ENCODE peak calls at places on chromosomes 6 and 20, in six cellular contexts. One of them, this sample, is unnamed.

GRCh38 chr20:47576516-47577033 is 74.9 kb downstream of the NCOA3 start:
- DNase-seq in WERI-Rb-1: no peak
- DNase-seq in neural progenitor cell: peak; percentile 32
- DNase-seq in pancreas: no peak
- DNase-seq in lung: peak; percentile 62
- DNase-seq in astrocyte of the cerebellum: peak; percentile 72
- DNase-seq in this sample: no peak

GRCh38 chr20:53660947-53661381 is 67.3 kb upstream of the ZNF217 start:
- DNase-seq in pancreas: no peak
- DNase-seq in lung: no peak
- DNase-seq in astrocyte of the cerebellum: no peak
- DNase-seq in neural progenitor cell: no peak
- DNase-seq in WERI-Rb-1: no peak
- DNase-seq in this sample: peak; percentile 27

GRCh38 chr6:89818977-89819335 is 638 bp downstream of the MDN1 start:
- DNase-seq in WERI-Rb-1: no peak
- DNase-seq in astrocyte of the cerebellum: no peak
- DNase-seq in neural progenitor cell: peak; percentile 55
- DNase-seq in lung: peak; percentile 34
- DNase-seq in pancreas: no peak
- DNase-seq in this sample: peak; percentile 41

GRCh38 chr6:79634491-79634890 is 3.4 kb downstream of the SH3BGRL2 start:
- DNase-seq in pancreas: no peak
- DNase-seq in neural progenitor cell: no peak
- DNase-seq in astrocyte of the cerebellum: no peak
- DNase-seq in WERI-Rb-1: no peak
- DNase-seq in lung: no peak
- DNase-seq in this sample: no peak

GRCh38 chr6:125667326-125667725 is 82.1 kb upstream of the HEY2 start:
- DNase-seq in astrocyte of the cerebellum: no peak
- DNase-seq in lung: no peak
- DNase-seq in neural progenitor cell: no peak
- DNase-seq in pancreas: no peak
- DNase-seq in WERI-Rb-1: no peak
- DNase-seq in this sample: no peak

GRCh38 chr6:16333580-16333979 is 95.2 kb downstream of the GMPR start:
- DNase-seq in lung: no peak
- DNase-seq in pancreas: no peak
- DNase-seq in astrocyte of the cerebellum: no peak
- DNase-seq in WERI-Rb-1: no peak
- DNase-seq in neural progenitor cell: no peak
- DNase-seq in this sample: no peak

GRCh38 chr6:52942221-52942620 is 32.7 kb upstream of the GSTA3 start:
- DNase-seq in WERI-Rb-1: no peak
- DNase-seq in pancreas: no peak
- DNase-seq in neural progenitor cell: no peak
- DNase-seq in lung: no peak
- DNase-seq in astrocyte of the cerebellum: no peak
- DNase-seq in this sample: no peak

GRCh38 chr6:42929928-42930360 is 664 bp downstream of the CNPY3 start:
- DNase-seq in pancreas: no peak
- DNase-seq in lung: peak; percentile 32
- DNase-seq in neural progenitor cell: no peak
- DNase-seq in WERI-Rb-1: no peak
- DNase-seq in astrocyte of the cerebellum: peak; percentile 12
- DNase-seq in this sample: no peak

GRCh38 chr6:106154326-106154725 is 68.2 kb downstream of the PRDM1 start:
- DNase-seq in neural progenitor cell: no peak
- DNase-seq in astrocyte of the cerebellum: no peak
- DNase-seq in WERI-Rb-1: no peak
- DNase-seq in pancreas: no peak
- DNase-seq in lung: no peak
- DNase-seq in this sample: no peak

GRCh38 chr6:132007474-132008190 is 56.5 kb upstream of the CCN2 start:
- DNase-seq in astrocyte of the cerebellum: peak; percentile 40
- DNase-seq in WERI-Rb-1: no peak
- DNase-seq in neural progenitor cell: no peak
- DNase-seq in lung: no peak
- DNase-seq in pancreas: no peak
- DNase-seq in this sample: no peak

GRCh38 chr6:34131326-34132081 is 14.4 kb downstream of the GRM4 start:
- DNase-seq in astrocyte of the cerebellum: no peak
- DNase-seq in neural progenitor cell: no peak
- DNase-seq in WERI-Rb-1: no peak
- DNase-seq in pancreas: no peak
- DNase-seq in lung: no peak
- DNase-seq in this sample: no peak

GRCh38 chr6:15519681-15520080 is 143.1 kb downstream of the DTNBP1 start:
- DNase-seq in lung: no peak
- DNase-seq in pancreas: no peak
- DNase-seq in astrocyte of the cerebellum: no peak
- DNase-seq in WERI-Rb-1: peak; percentile 5
- DNase-seq in neural progenitor cell: no peak
- DNase-seq in this sample: no peak

GRCh38 chr6:161835426-161836029 is 561.7 kb upstream of the AGPAT4 start:
- DNase-seq in pancreas: no peak
- DNase-seq in neural progenitor cell: no peak
- DNase-seq in astrocyte of the cerebellum: no peak
- DNase-seq in lung: peak; percentile 24
- DNase-seq in WERI-Rb-1: peak; percentile 38
- DNase-seq in this sample: no peak

GRCh38 chr6:83352413-83352812 is 78.4 kb downstream of the ME1 start:
- DNase-seq in lung: no peak
- DNase-seq in neural progenitor cell: no peak
- DNase-seq in astrocyte of the cerebellum: no peak
- DNase-seq in WERI-Rb-1: no peak
- DNase-seq in pancreas: no peak
- DNase-seq in this sample: no peak

GRCh38 chr6:33008944-33009861 is at the start of gene HLA-DOA:
- DNase-seq in astrocyte of the cerebellum: no peak
- DNase-seq in neural progenitor cell: peak; percentile 90
- DNase-seq in lung: no peak
- DNase-seq in WERI-Rb-1: peak; percentile 49
- DNase-seq in pancreas: no peak
- DNase-seq in this sample: peak; percentile 17

GRCh38 chr20:25233016-25233772 is 14.7 kb upstream of the PYGB start:
- DNase-seq in pancreas: peak; percentile 89
- DNase-seq in lung: peak; percentile 84
- DNase-seq in neural progenitor cell: peak; percentile 42
- DNase-seq in WERI-Rb-1: no peak
- DNase-seq in astrocyte of the cerebellum: peak; percentile 83
- DNase-seq in this sample: no peak

GRCh38 chr6:84466521-84466920 is 239.1 kb upstream of the CEP162 start:
- DNase-seq in pancreas: no peak
- DNase-seq in astrocyte of the cerebellum: peak; percentile 63
- DNase-seq in neural progenitor cell: no peak
- DNase-seq in lung: no peak
- DNase-seq in WERI-Rb-1: peak; percentile 21
- DNase-seq in this sample: no peak

GRCh38 chr20:2663887-2664719 is at the start of gene IDH3B:
- DNase-seq in astrocyte of the cerebellum: peak; percentile 80
- DNase-seq in neural progenitor cell: peak; percentile 92
- DNase-seq in pancreas: peak; percentile 95
- DNase-seq in lung: peak; percentile 93
- DNase-seq in WERI-Rb-1: peak; percentile 89
- DNase-seq in this sample: peak; percentile 90

GRCh38 chr6:18154507-18155272 is at the start of gene TPMT:
- DNase-seq in neural progenitor cell: peak; percentile 97
- DNase-seq in WERI-Rb-1: no peak
- DNase-seq in lung: no peak
- DNase-seq in pancreas: no peak
- DNase-seq in astrocyte of the cerebellum: no peak
- DNase-seq in this sample: no peak

GRCh38 chr6:109759098-109759855 is 68.2 kb downstream of the FIG4 start:
- DNase-seq in WERI-Rb-1: no peak
- DNase-seq in lung: no peak
- DNase-seq in astrocyte of the cerebellum: no peak
- DNase-seq in pancreas: no peak
- DNase-seq in neural progenitor cell: no peak
- DNase-seq in this sample: no peak

GRCh38 chr6:71383891-71384489 is 95.4 kb downstream of the OGFRL1 start:
- DNase-seq in lung: no peak
- DNase-seq in astrocyte of the cerebellum: peak; percentile 64
- DNase-seq in pancreas: no peak
- DNase-seq in neural progenitor cell: peak; percentile 44
- DNase-seq in WERI-Rb-1: no peak
- DNase-seq in this sample: no peak

GRCh38 chr20:5719861-5720401 is 30.3 kb upstream of the SHLD1 start:
- DNase-seq in lung: no peak
- DNase-seq in neural progenitor cell: no peak
- DNase-seq in astrocyte of the cerebellum: no peak
- DNase-seq in WERI-Rb-1: no peak
- DNase-seq in pancreas: no peak
- DNase-seq in this sample: no peak

GRCh38 chr6:75488026-75488425 is 5.6 kb downstream of the FILIP1 start:
- DNase-seq in pancreas: no peak
- DNase-seq in astrocyte of the cerebellum: peak; percentile 23
- DNase-seq in lung: no peak
- DNase-seq in neural progenitor cell: no peak
- DNase-seq in WERI-Rb-1: no peak
- DNase-seq in this sample: no peak

GRCh38 chr6:27890351-27891299 is 21.6 kb downstream of the OR2B2 start:
- DNase-seq in WERI-Rb-1: peak; percentile 72
- DNase-seq in pancreas: no peak
- DNase-seq in neural progenitor cell: peak; percentile 87
- DNase-seq in lung: no peak
- DNase-seq in astrocyte of the cerebellum: peak; percentile 87
- DNase-seq in this sample: peak; percentile 90

GRCh38 chr6:151822252-151823111 is 15.0 kb downstream of the ESR1 start:
- DNase-seq in WERI-Rb-1: no peak
- DNase-seq in neural progenitor cell: no peak
- DNase-seq in astrocyte of the cerebellum: no peak
- DNase-seq in pancreas: no peak
- DNase-seq in lung: no peak
- DNase-seq in this sample: no peak

GRCh38 chr6:2807342-2808090 is 34.1 kb downstream of the SERPINB1 start:
- DNase-seq in neural progenitor cell: no peak
- DNase-seq in astrocyte of the cerebellum: no peak
- DNase-seq in lung: peak; percentile 27
- DNase-seq in pancreas: no peak
- DNase-seq in WERI-Rb-1: no peak
- DNase-seq in this sample: no peak

GRCh38 chr6:159110013-159110412 is 59.2 kb upstream of the FNDC1 start:
- DNase-seq in WERI-Rb-1: peak; percentile 41
- DNase-seq in pancreas: no peak
- DNase-seq in astrocyte of the cerebellum: peak; percentile 15
- DNase-seq in neural progenitor cell: peak; percentile 63
- DNase-seq in lung: peak; percentile 47
- DNase-seq in this sample: peak; percentile 40

GRCh38 chr6:52718535-52718934 is 44.7 kb downstream of the GSTA2 start:
- DNase-seq in pancreas: no peak
- DNase-seq in neural progenitor cell: no peak
- DNase-seq in lung: no peak
- DNase-seq in astrocyte of the cerebellum: no peak
- DNase-seq in WERI-Rb-1: no peak
- DNase-seq in this sample: no peak

GRCh38 chr20:856361-856775 is 22.9 kb downstream of the FAM110A start:
- DNase-seq in pancreas: no peak
- DNase-seq in astrocyte of the cerebellum: peak; percentile 34
- DNase-seq in WERI-Rb-1: no peak
- DNase-seq in neural progenitor cell: no peak
- DNase-seq in lung: no peak
- DNase-seq in this sample: peak; percentile 48

GRCh38 chr6:143325379-143326140 is 124.9 kb downstream of the ADAT2 start:
- DNase-seq in WERI-Rb-1: no peak
- DNase-seq in lung: no peak
- DNase-seq in astrocyte of the cerebellum: no peak
- DNase-seq in neural progenitor cell: no peak
- DNase-seq in pancreas: no peak
- DNase-seq in this sample: no peak

GRCh38 chr20:31706607-31707257 is 15.9 kb downstream of the BCL2L1 start:
- DNase-seq in lung: peak; percentile 84
- DNase-seq in WERI-Rb-1: no peak
- DNase-seq in astrocyte of the cerebellum: no peak
- DNase-seq in neural progenitor cell: no peak
- DNase-seq in pancreas: no peak
- DNase-seq in this sample: no peak

GRCh38 chr20:237918-238317 is 10.9 kb downstream of the DEFB129 start:
- DNase-seq in lung: no peak
- DNase-seq in neural progenitor cell: no peak
- DNase-seq in astrocyte of the cerebellum: no peak
- DNase-seq in WERI-Rb-1: no peak
- DNase-seq in pancreas: no peak
- DNase-seq in this sample: no peak

GRCh38 chr6:157443066-157443800 is 62.2 kb downstream of the ZDHHC14 start:
- DNase-seq in WERI-Rb-1: no peak
- DNase-seq in lung: no peak
- DNase-seq in astrocyte of the cerebellum: peak; percentile 94
- DNase-seq in pancreas: no peak
- DNase-seq in neural progenitor cell: no peak
- DNase-seq in this sample: no peak

GRCh38 chr6:111260570-111261298 is 173.4 kb downstream of the SLC16A10 start:
- DNase-seq in lung: no peak
- DNase-seq in neural progenitor cell: no peak
- DNase-seq in astrocyte of the cerebellum: no peak
- DNase-seq in pancreas: no peak
- DNase-seq in WERI-Rb-1: no peak
- DNase-seq in this sample: no peak
- H3K4me3 ChIP-seq in lung: no peak overlapping the region
- H3K4me3 ChIP-seq in neural progenitor cell: no peak overlapping the region
- H3K4me3 ChIP-seq in astrocyte of the cerebellum: peak overlapping the region; percentile 67
- H3K4me3 ChIP-seq in pancreas: no peak overlapping the region
- H3K4me3 ChIP-seq in WERI-Rb-1: no peak overlapping the region
- H3K4me3 ChIP-seq in this sample: no peak overlapping the region

DNA sequence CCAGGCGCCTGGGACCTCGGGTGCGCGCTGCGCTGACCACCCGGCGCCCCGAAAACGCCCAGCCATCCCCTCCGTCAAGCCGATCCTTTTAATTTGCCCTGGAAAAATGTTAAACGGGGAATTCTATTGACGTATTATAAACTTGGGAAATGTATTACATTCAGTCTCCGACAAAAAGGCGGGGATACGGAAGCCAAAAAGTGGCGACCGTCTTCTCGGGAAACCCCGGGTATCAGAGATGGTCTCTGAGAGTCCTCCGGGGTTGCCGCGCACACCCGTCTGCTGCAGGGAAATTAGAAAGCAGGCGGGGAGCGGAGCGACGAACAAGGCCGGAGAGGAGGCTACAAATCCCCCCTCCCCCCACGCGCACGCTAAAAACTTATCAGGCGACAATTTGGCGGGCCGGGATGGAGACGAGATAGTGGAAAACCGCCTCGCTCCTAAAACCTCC is 1.5 kb downstream of the SALL4 start:
- DNase-seq in WERI-Rb-1: no peak
- DNase-seq in astrocyte of the cerebellum: no peak
- DNase-seq in neural progenitor cell: peak; percentile 56
- DNase-seq in pancreas: peak; percentile 46
- DNase-seq in lung: no peak
- DNase-seq in this sample: no peak
- H3K4me3 ChIP-seq in WERI-Rb-1: peak overlapping the region; percentile 45
- H3K4me3 ChIP-seq in astrocyte of the cerebellum: peak overlapping the region; percentile 50
- H3K4me3 ChIP-seq in neural progenitor cell: peak overlapping the region; percentile 97
- H3K4me3 ChIP-seq in pancreas: peak overlapping the region; percentile 8
- H3K4me3 ChIP-seq in lung: peak overlapping the region; percentile 22
- H3K4me3 ChIP-seq in this sample: no peak overlapping the region

GRCh38 chr6:7106215-7106751 is 1.5 kb upstream of the RREB1 start:
- DNase-seq in neural progenitor cell: peak; percentile 38
- DNase-seq in lung: no peak
- DNase-seq in astrocyte of the cerebellum: no peak
- DNase-seq in WERI-Rb-1: no peak
- DNase-seq in pancreas: no peak
- DNase-seq in this sample: no peak
- H3K4me3 ChIP-seq in neural progenitor cell: peak overlapping the region; percentile 84
- H3K4me3 ChIP-seq in lung: no peak overlapping the region
- H3K4me3 ChIP-seq in astrocyte of the cerebellum: no peak overlapping the region
- H3K4me3 ChIP-seq in WERI-Rb-1: no peak overlapping the region
- H3K4me3 ChIP-seq in pancreas: no peak overlapping the region
- H3K4me3 ChIP-seq in this sample: peak overlapping the region; percentile 82

GRCh38 chr20:41138217-41138526 is 829 bp downstream of the PLCG1 start:
- DNase-seq in neural progenitor cell: no peak
- DNase-seq in lung: no peak
- DNase-seq in astrocyte of the cerebellum: no peak
- DNase-seq in WERI-Rb-1: no peak
- DNase-seq in pancreas: no peak
- DNase-seq in this sample: no peak
- H3K4me3 ChIP-seq in neural progenitor cell: peak overlapping the region; percentile 87
- H3K4me3 ChIP-seq in lung: peak overlapping the region; percentile 95
- H3K4me3 ChIP-seq in astrocyte of the cerebellum: peak overlapping the region; percentile 75
- H3K4me3 ChIP-seq in WERI-Rb-1: peak overlapping the region; percentile 69
- H3K4me3 ChIP-seq in pancreas: peak overlapping the region; percentile 84
- H3K4me3 ChIP-seq in this sample: peak overlapping the region; percentile 82